ENCODE peak calls at places on chromosomes 4 and X, in seven cellular contexts. Z is stimulated activated effector memory CD8-positive, alpha-beta T cell treated with anti-CD3 and anti-CD28 coated beads, Interleukin-12 subunit alpha, Interleukin-12 subunit beta, amount 100 ng/mL, for 72 hours; I is suprapubic skin; X is OCI-M1; S is activated T-cell treated with anti-CD3 and anti-CD28 coated beads, Interleukin-2, amount 50 U/mL, for 72 hours; T is LoVo; R is NCI-H69. L is an unnamed sample.
A peak's percentile ranks its signal among the peaks of the same experiment; 100 is the strongest.

GRCh38 chr4:162485486-162485885 is 321.7 kb upstream of the FSTL5 start:
- DNase-seq in Z (no peak), I (no peak), X (no peak), S (no peak), T (peak; percentile 63), R (no peak), L (peak; percentile 1)

GRCh38 chrX:110210417-110211139 is 107.3 kb downstream of the AMMECR1 start:
- DNase-seq in Z (no peak), I (no peak), X (no peak), S (no peak), T (no peak), R (peak; percentile 97), L (peak; percentile 74)

GRCh38 chr4:83213640-83214039 is 71.0 kb downstream of the COQ2 start:
- DNase-seq in Z (no peak), I (no peak), X (no peak), S (no peak), T (no peak), R (no peak), L (no peak)

GRCh38 chr4:171940656-171941055 is 127.5 kb downstream of the GALNTL6 start:
- DNase-seq in Z (no peak), I (no peak), X (no peak), S (no peak), T (no peak), R (no peak), L (no peak)

GRCh38 chr4:94507708-94508107 is 56.0 kb downstream of the PDLIM5 start:
- DNase-seq in Z (no peak), I (no peak), X (peak; percentile 72), S (no peak), T (peak; percentile 81), R (peak; percentile 27), L (peak; percentile 24)

GRCh38 chr4:121156822-121157769 is 7.0 kb downstream of the TNIP3 start:
- DNase-seq in Z (no peak), I (no peak), X (no peak), S (peak; percentile 33), T (peak; percentile 33), R (no peak), L (peak; percentile 2)

GRCh38 chr4:149708513-149709175 is 107.0 kb downstream of the IQCM start:
- DNase-seq in Z (no peak), I (no peak), X (no peak), S (no peak), T (peak; percentile 31), R (peak; percentile 3), L (no peak)

GRCh38 chr4:56102581-56102980 is 153.8 kb downstream of the CEP135 start:
- DNase-seq in Z (no peak), I (no peak), X (no peak), S (no peak), T (no peak), R (peak; percentile 78), L (no peak)

GRCh38 chr4:153428816-153429592 is 37.2 kb upstream of the TMEM131L start:
- DNase-seq in Z (no peak), I (no peak), X (no peak), S (no peak), T (no peak), R (no peak), L (no peak)

GRCh38 chrX:120358687-120359086 is 3.2 kb upstream of the ATP1B4 start:
- DNase-seq in Z (no peak), I (no peak), X (no peak), S (peak; percentile 55), T (no peak), R (peak; percentile 94), L (peak; percentile 22)

GRCh38 chrX:23434356-23434884 is 99.8 kb downstream of the PTCHD1 start:
- DNase-seq in Z (no peak), I (peak; percentile 81), X (no peak), S (no peak), T (peak; percentile 0), R (no peak), L (no peak)

GRCh38 chr4:111066887-111067286 is 444.0 kb upstream of the PITX2 start:
- DNase-seq in Z (no peak), I (no peak), X (no peak), S (no peak), T (no peak), R (no peak), L (no peak)

GRCh38 chr4:152106113-152106763 is 345.4 kb upstream of the GATB start:
- DNase-seq in Z (no peak), I (no peak), X (peak; percentile 85), S (no peak), T (peak; percentile 90), R (no peak), L (peak; percentile 84)

GRCh38 chrX:17591741-17592110 is 145.6 kb upstream of the SCML1 start:
- DNase-seq in Z (no peak), I (no peak), X (peak; percentile 71), S (peak; percentile 39), T (no peak), R (peak; percentile 12), L (peak; percentile 51)

GRCh38 chr4:123599061-123599919 is 202.7 kb downstream of the SPRY1 start:
- DNase-seq in Z (no peak), I (no peak), X (peak; percentile 83), S (no peak), T (no peak), R (peak; percentile 39), L (no peak)

GRCh38 chr4:2249526-2249991 is 7.6 kb upstream of the HAUS3 start:
- DNase-seq in Z (no peak), I (peak; percentile 53), X (no peak), S (no peak), T (no peak), R (no peak), L (no peak)

GRCh38 chr4:74056858-74057562 is 18.5 kb upstream of the CXCL3 start:
- DNase-seq in Z (no peak), I (no peak), X (peak; percentile 96), S (no peak), T (peak; percentile 84), R (no peak), L (peak; percentile 74)

GRCh38 chrX:24204331-24204730 is 54.8 kb downstream of the ZFX start:
- DNase-seq in Z (no peak), I (no peak), X (no peak), S (no peak), T (no peak), R (no peak), L (no peak)

GRCh38 chr4:61254406-61254805 is 54.3 kb downstream of the ADGRL3 start:
- DNase-seq in Z (no peak), I (no peak), X (no peak), S (no peak), T (no peak), R (peak; percentile 88), L (no peak)

GRCh38 chr4:183424109-183424751 is 20.2 kb upstream of the CDKN2AIP start:
- DNase-seq in Z (no peak), I (no peak), X (no peak), S (no peak), T (no peak), R (peak; percentile 5), L (no peak)

GRCh38 chr4:24476209-24476781 is 108.1 kb downstream of the DHX15 start:
- DNase-seq in Z (no peak), I (no peak), X (peak; percentile 2), S (no peak), T (peak; percentile 29), R (peak; percentile 22), L (peak; percentile 14)

GRCh38 chrX:68795741-68796140 is 33.1 kb upstream of the EFNB1 start:
- DNase-seq in Z (no peak), I (no peak), X (no peak), S (no peak), T (no peak), R (no peak), L (no peak)

GRCh38 chr4:123249821-123250220 is 146.8 kb upstream of the SPRY1 start:
- DNase-seq in Z (no peak), I (no peak), X (no peak), S (no peak), T (no peak), R (no peak), L (no peak)

GRCh38 chrX:17405225-17405969 is 30.4 kb downstream of the NHS start:
- DNase-seq in Z (no peak), I (no peak), X (no peak), S (no peak), T (peak; percentile 65), R (no peak), L (peak; percentile 44)

GRCh38 chr4:86683983-86684382 is 89.9 kb downstream of the PTPN13 start:
- DNase-seq in Z (no peak), I (no peak), X (no peak), S (no peak), T (no peak), R (no peak), L (no peak)

L was measured in SW480.